ENCODE peak calls at places on chromosomes 4 and X, in eight cellular contexts. X, I, G, B, M, U, D and A are unnamed samples.

GRCh38 chr4:146095091-146095690 is 80.3 kb upstream of the LSM6 start:
- DNase-seq in X (peak; percentile 82), I (peak; percentile 84), G (peak; percentile 81), B (peak; percentile 35), M (peak; percentile 84), U (peak; percentile 47), D (no peak), A (peak; percentile 33)

GRCh38 chrX:154044045-154044444 is 24.3 kb upstream of the IRAK1 start:
- DNase-seq in X (no peak), I (no peak), G (no peak), B (no peak), M (no peak), U (no peak), D (no peak), A (no peak)

GRCh38 chr4:102344520-102344954 is 745 bp downstream of the SLC39A8 start:
- DNase-seq in X (peak; percentile 79), I (peak; percentile 16), G (peak; percentile 64), B (peak; percentile 79), M (peak; percentile 52), U (peak; percentile 61), D (peak; percentile 56), A (no peak)

GRCh38 chrX:133670394-133670793 is 255.1 kb upstream of the GPC4 start:
- DNase-seq in X (peak; percentile 35), I (peak; percentile 71), G (peak; percentile 59), B (peak; percentile 54), M (peak; percentile 72), U (peak; percentile 11), D (no peak), A (no peak)

GRCh38 chr4:139039044-139039443 is 23.5 kb downstream of the NOCT start:
- DNase-seq in X (no peak), I (no peak), G (no peak), B (no peak), M (no peak), U (no peak), D (no peak), A (no peak)

GRCh38 chr4:57544811-57545654 is 434.8 kb upstream of the IGFBP7 start:
- DNase-seq in X (peak; percentile 8), I (no peak), G (no peak), B (no peak), M (no peak), U (no peak), D (no peak), A (no peak)

GRCh38 chrX:49058794-49059193 is at the start of gene CCDC120:
- DNase-seq in X (no peak), I (no peak), G (no peak), B (peak; percentile 59), M (peak; percentile 52), U (no peak), D (no peak), A (no peak)

GRCh38 chr4:5808081-5808741 is 84.7 kb downstream of the CRMP1 start:
- DNase-seq in X (no peak), I (no peak), G (peak; percentile 36), B (no peak), M (no peak), U (no peak), D (no peak), A (no peak)

GRCh38 chr4:633976-634598 is 8.7 kb downstream of the PDE6B start:
- DNase-seq in X (no peak), I (no peak), G (no peak), B (no peak), M (no peak), U (no peak), D (no peak), A (no peak)

GRCh38 chrX:83169683-83170082 is 338.4 kb upstream of the POU3F4 start:
- DNase-seq in X (no peak), I (no peak), G (no peak), B (no peak), M (no peak), U (no peak), D (no peak), A (no peak)

GRCh38 chr4:99857302-99857701 is 36.9 kb downstream of the LAMTOR3 start:
- DNase-seq in X (no peak), I (no peak), G (no peak), B (no peak), M (no peak), U (no peak), D (no peak), A (no peak)

GRCh38 chr4:5503295-5503694 is 205.1 kb downstream of the EVC2 start:
- DNase-seq in X (no peak), I (no peak), G (no peak), B (no peak), M (no peak), U (no peak), D (no peak), A (no peak)

GRCh38 chr4:39342731-39343130 is 23.4 kb downstream of the RFC1 start:
- DNase-seq in X (no peak), I (no peak), G (no peak), B (no peak), M (no peak), U (no peak), D (no peak), A (no peak)

GRCh38 chr4:186904104-186904503 is 180.4 kb upstream of the FAT1 start:
- DNase-seq in X (no peak), I (peak; percentile 61), G (peak; percentile 92), B (no peak), M (peak; percentile 71), U (no peak), D (no peak), A (no peak)

GRCh38 chrX:4380710-4381109 is 667.3 kb upstream of the PRKX start:
- DNase-seq in X (no peak), I (no peak), G (no peak), B (no peak), M (no peak), U (no peak), D (no peak), A (no peak)

GRCh38 chr4:2592572-2592971 is 56.1 kb downstream of the FAM193A start:
- DNase-seq in X (peak; percentile 33), I (no peak), G (no peak), B (no peak), M (no peak), U (no peak), D (no peak), A (no peak)

GRCh38 chr4:2598661-2599654 is 62.5 kb downstream of the FAM193A start:
- DNase-seq in X (no peak), I (no peak), G (peak; percentile 67), B (peak; percentile 34), M (no peak), U (no peak), D (no peak), A (no peak)

GRCh38 chr4:2595436-2595835 is 59.0 kb downstream of the FAM193A start:
- DNase-seq in X (no peak), I (no peak), G (peak; percentile 38), B (no peak), M (no peak), U (no peak), D (no peak), A (no peak)

GRCh38 chr4:2593003-2593402 is 56.6 kb downstream of the FAM193A start:
- DNase-seq in X (no peak), I (no peak), G (no peak), B (no peak), M (no peak), U (no peak), D (no peak), A (no peak)

DNA sequence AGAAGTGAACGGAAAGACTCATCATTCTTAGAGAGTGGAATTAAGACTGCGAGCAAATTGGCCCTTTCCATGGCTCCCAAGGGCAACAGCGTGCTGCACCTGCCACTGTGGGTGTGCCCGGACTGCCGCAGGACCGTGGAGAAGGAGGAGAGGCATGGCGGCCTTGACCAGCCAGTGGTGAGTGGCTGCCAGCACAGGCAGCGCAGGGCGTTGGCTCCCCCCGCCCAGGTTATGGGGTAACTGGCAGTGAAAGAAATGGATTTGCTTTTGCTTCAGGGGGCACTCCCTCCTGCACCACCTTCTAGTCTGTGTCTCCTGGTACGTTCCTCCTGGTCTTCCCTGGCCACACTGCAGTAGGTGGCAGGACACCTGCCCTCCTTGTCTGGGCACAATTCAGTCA is 59.7 kb downstream of the FAM193A start:
- DNase-seq in X (no peak), I (no peak), G (no peak), B (no peak), M (no peak), U (no peak), D (no peak), A (no peak)
- TF ChIP-seq CTCF in X (no peak), I (no peak), G (no peak), B (no peak), M (no peak), U (no peak), D (no peak), A (no peak)

DNA sequence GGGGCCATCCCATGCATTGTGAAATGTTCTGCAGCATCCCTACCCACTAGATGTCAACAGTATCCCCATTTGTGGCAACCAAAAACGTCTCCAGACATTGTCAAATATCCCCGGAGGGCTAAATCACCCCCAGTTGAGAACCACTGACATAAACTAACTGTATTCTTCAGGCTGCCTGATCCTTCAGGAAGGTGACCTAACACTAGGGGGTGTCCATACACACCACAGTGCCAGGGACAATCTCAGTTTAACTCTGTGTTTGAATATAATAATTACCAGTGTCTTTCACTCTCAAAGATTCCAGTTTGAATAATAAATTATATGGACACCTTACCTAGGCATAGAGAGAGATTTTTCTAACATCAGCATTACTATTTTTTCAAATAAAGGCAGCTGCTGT is 6.4 kb downstream of the ACE2 start:
- DNase-seq in X (no peak), I (no peak), G (no peak), B (no peak), M (peak; percentile 41), U (no peak), D (no peak), A (no peak)
- TF ChIP-seq CTCF in X (peak; percentile 18), I (peak; percentile 12), G (peak; percentile 21), B (no peak), M (peak; percentile 72), U (no peak), D (no peak), A (peak; percentile 24)

GRCh38 chr4:173536808-173537429 is 6.9 kb upstream of the HAND2 start:
- DNase-seq in X (peak; percentile 87), I (peak; percentile 44), G (no peak), B (peak; percentile 33), M (peak; percentile 31), U (peak; percentile 52), D (no peak), A (no peak)
- TF ChIP-seq CTCF in X (peak; percentile 67), I (peak; percentile 29), G (peak; percentile 16), B (no peak), M (peak; percentile 43), U (peak; percentile 44), D (no peak), A (peak; percentile 29)

GRCh38 chrX:139559383-139560042 is 29.0 kb downstream of the F9 start:
- DNase-seq in X (peak; percentile 75), I (peak; percentile 79), G (peak; percentile 35), B (peak; percentile 68), M (peak; percentile 78), U (peak; percentile 41), D (peak; percentile 16), A (peak; percentile 43)
- TF ChIP-seq CTCF in X (peak; percentile 66), I (peak; percentile 63), G (peak; percentile 29), B (peak; percentile 66), M (peak; percentile 74), U (peak; percentile 44), D (peak; percentile 27), A (peak; percentile 59)